ENCODE peak calls at places on chromosomes 6 and 20, in eight cellular contexts. Q, P, R, Y, T, N, C and J are unnamed samples.

GRCh38 chr20:19958243-19958642 is 58.9 kb upstream of the NAA20 start:
- DNase-seq in T (no peak), R (no peak), N (peak), P (no peak), Q (no peak), Y (no peak), C (no peak), J (no peak)

GRCh38 chr20:34301587-34302311 is 1.4 kb downstream of the AHCY start:
- DNase-seq in P (no peak), C (no peak), N (no peak), Q (no peak), R (no peak), Y (no peak), T (no peak), J (no peak)

GRCh38 chr6:170152989-170153388 is 137.9 kb downstream of the DLL1 start:
- DNase-seq in Y (no peak), C (peak), Q (no peak), P (no peak), T (peak), R (peak), N (no peak), J (no peak)

GRCh38 chr20:62149532-62150235 is 6.1 kb downstream of the SS18L1 start:
- DNase-seq in N (peak), R (no peak), T (peak), P (no peak), Q (no peak), Y (no peak), C (no peak), J (peak)

GRCh38 chr20:44222027-44222426 is 11.5 kb upstream of the OSER1 start:
- DNase-seq in R (no peak), Y (no peak), N (no peak), T (no peak), Q (no peak), P (no peak), C (no peak), J (no peak)

GRCh38 chr20:25984933-25985332 is 288.3 kb upstream of the ZNF337 start:
- DNase-seq in C (peak), R (peak), Q (no peak), N (no peak), T (no peak), P (peak), Y (peak), J (no peak)

GRCh38 chr6:2643935-2644539 is 106.7 kb downstream of the MYLK4 start:
- DNase-seq in T (no peak), N (no peak), Q (no peak), Y (no peak), C (no peak), R (no peak), P (no peak), J (no peak)

GRCh38 chr20:46021361-46022359 is 7.4 kb upstream of the SLC12A5 start:
- DNase-seq in T (peak), R (no peak), Y (no peak), N (no peak), P (peak), Q (no peak), C (peak), J (peak)

GRCh38 chr6:114543696-114544095 is 200.9 kb upstream of the HS3ST5 start:
- DNase-seq in C (no peak), R (no peak), P (no peak), T (peak), N (no peak), Q (no peak), Y (no peak), J (no peak)

GRCh38 chr6:34093206-34093605 is 52.7 kb downstream of the GRM4 start:
- DNase-seq in N (no peak), R (no peak), C (no peak), T (no peak), Q (no peak), P (no peak), Y (no peak), J (no peak)

GRCh38 chr6:22873531-22874136 is 304.3 kb downstream of the HDGFL1 start:
- DNase-seq in T (no peak), Y (no peak), C (no peak), Q (no peak), N (no peak), R (peak), P (no peak), J (no peak)

GRCh38 chr6:170291271-170292110 is 613 bp upstream of the DLL1 start:
- DNase-seq in Y (peak), Q (no peak), N (no peak), T (peak), R (peak), P (peak), C (no peak), J (peak)

GRCh38 chr6:112443666-112444065 is 96.5 kb downstream of the RFPL4B start:
- DNase-seq in C (peak), Q (no peak), T (no peak), N (no peak), Y (no peak), P (peak), R (peak), J (no peak)

GRCh38 chr6:98823845-98824162 is 10.6 kb upstream of the POU3F2 start:
- DNase-seq in C (no peak), Q (no peak), N (no peak), P (no peak), Y (no peak), T (no peak), R (no peak), J (no peak)

GRCh38 chr6:42451146-42451594 is 556 bp downstream of the TRERF1 start:
- DNase-seq in N (no peak), Y (no peak), P (no peak), Q (no peak), R (no peak), C (no peak), T (no peak), J (no peak)

GRCh38 chr6:113299526-113299925 is 557.6 kb upstream of the MARCKS start:
- DNase-seq in P (no peak), R (no peak), T (no peak), Q (no peak), C (no peak), N (no peak), Y (no peak), J (no peak)

GRCh38 chr6:36779227-36779626 is 60.0 kb downstream of the CPNE5 start:
- DNase-seq in P (no peak), R (no peak), Y (no peak), C (no peak), T (no peak), Q (no peak), N (no peak), J (no peak)

GRCh38 chr20:1301031-1301529 is 27.9 kb downstream of the SDCBP2 start:
- DNase-seq in C (no peak), R (no peak), Y (no peak), T (peak), Q (no peak), P (no peak), N (peak), J (no peak)

GRCh38 chr6:13924949-13925881 is at the start of gene RNF182:
- DNase-seq in Y (no peak), R (no peak), Q (no peak), C (no peak), T (peak), P (no peak), N (no peak), J (no peak)

GRCh38 chr6:33912177-33912576 is 108.4 kb upstream of the MLN start:
- DNase-seq in N (no peak), P (no peak), Q (no peak), R (peak), T (no peak), Y (no peak), C (no peak), J (no peak)

GRCh38 chr20:36385503-36385902 is 79.4 kb downstream of the DLGAP4 start:
- DNase-seq in P (no peak), R (no peak), N (no peak), C (no peak), Y (no peak), Q (no peak), T (no peak), J (peak)

GRCh38 chr6:90403489-90404381 is 107.1 kb upstream of the BACH2 start:
- DNase-seq in Y (peak), Q (no peak), T (peak), C (no peak), R (peak), P (no peak), N (no peak), J (no peak)

GRCh38 chr6:21949211-21949801 is 347.5 kb downstream of the PRL start:
- DNase-seq in T (no peak), N (no peak), C (no peak), P (no peak), R (no peak), Y (no peak), Q (no peak), J (no peak)

GRCh38 chr6:136037246-136037884 is 185.9 kb downstream of the PDE7B start:
- DNase-seq in R (no peak), Q (no peak), C (no peak), N (no peak), Y (no peak), T (no peak), P (no peak), J (no peak)

GRCh38 chr6:163687075-163687474 is 272.6 kb downstream of the QKI start:
- DNase-seq in R (no peak), N (no peak), Y (no peak), Q (no peak), P (no peak), T (no peak), C (no peak), J (no peak)

GRCh38 chr6:68080074-68080473 is 555.0 kb upstream of the ADGRB3 start:
- DNase-seq in C (no peak), T (no peak), Y (no peak), P (no peak), N (no peak), R (no peak), Q (no peak), J (no peak)

GRCh38 chr20:38342196-38342595 is 4.1 kb upstream of the LBP start:
- DNase-seq in R (no peak), P (no peak), Y (no peak), T (no peak), Q (no peak), N (no peak), C (no peak), J (no peak)

GRCh38 chr20:48770700-48771099 is 57.1 kb downstream of the PREX1 start:
- DNase-seq in R (no peak), P (no peak), T (peak), N (no peak), Y (no peak), C (no peak), Q (no peak), J (no peak)

GRCh38 chr20:18103497-18103896 is 34.2 kb upstream of the KAT14 start:
- DNase-seq in T (peak), R (no peak), C (no peak), N (no peak), P (no peak), Q (no peak), Y (no peak), J (no peak)

GRCh38 chr20:23659989-23660837 is 22.5 kb upstream of the CST3 start:
- DNase-seq in N (no peak), Q (no peak), Y (no peak), C (no peak), T (no peak), R (no peak), P (no peak), J (no peak)

GRCh38 chr6:99605074-99605726 is 1.4 kb upstream of the PRDM13 start:
- DNase-seq in C (no peak), N (no peak), T (peak), R (no peak), Q (no peak), P (no peak), Y (no peak), J (no peak)

GRCh38 chr20:52494244-52494643 is 302.7 kb upstream of the ZFP64 start:
- DNase-seq in R (peak), Y (peak), T (no peak), N (peak), C (no peak), P (no peak), Q (no peak), J (no peak)

GRCh38 chr6:73249998-73250397 is 13.0 kb downstream of the KHDC1 start:
- DNase-seq in Y (no peak), N (no peak), P (no peak), Q (no peak), R (no peak), T (no peak), C (no peak), J (no peak)
- H3K27ac ChIP-seq in Y (no peak), N (no peak), P (no peak), Q (no peak), R (no peak), T (no peak), C (no peak), J (no peak)

DNA sequence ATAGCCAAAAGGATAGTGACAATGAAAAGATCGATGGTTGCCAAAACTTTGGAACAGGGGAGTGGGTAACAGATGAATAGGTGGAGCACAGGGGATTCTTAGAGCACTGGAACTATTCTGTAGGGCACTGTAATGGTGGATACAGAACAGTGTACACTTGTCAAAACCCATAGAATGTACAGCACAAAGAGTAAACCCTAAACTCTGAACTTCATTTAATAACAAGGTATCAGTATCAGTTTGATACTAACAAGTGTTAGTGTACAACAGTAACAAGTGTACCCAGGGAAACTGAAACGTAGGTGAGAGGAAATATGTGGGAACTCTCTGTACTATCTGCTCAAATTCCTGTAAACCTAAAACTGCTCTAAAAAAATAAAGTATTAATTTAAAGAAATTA is 179.2 kb downstream of the HACE1 start:
- DNase-seq in N (no peak), R (no peak), P (no peak), Y (no peak), C (no peak), T (no peak), Q (no peak), J (no peak)
- H3K27ac ChIP-seq in N (no peak), R (no peak), P (no peak), Y (no peak), C (no peak), T (no peak), Q (no peak), J (no peak)

DNA sequence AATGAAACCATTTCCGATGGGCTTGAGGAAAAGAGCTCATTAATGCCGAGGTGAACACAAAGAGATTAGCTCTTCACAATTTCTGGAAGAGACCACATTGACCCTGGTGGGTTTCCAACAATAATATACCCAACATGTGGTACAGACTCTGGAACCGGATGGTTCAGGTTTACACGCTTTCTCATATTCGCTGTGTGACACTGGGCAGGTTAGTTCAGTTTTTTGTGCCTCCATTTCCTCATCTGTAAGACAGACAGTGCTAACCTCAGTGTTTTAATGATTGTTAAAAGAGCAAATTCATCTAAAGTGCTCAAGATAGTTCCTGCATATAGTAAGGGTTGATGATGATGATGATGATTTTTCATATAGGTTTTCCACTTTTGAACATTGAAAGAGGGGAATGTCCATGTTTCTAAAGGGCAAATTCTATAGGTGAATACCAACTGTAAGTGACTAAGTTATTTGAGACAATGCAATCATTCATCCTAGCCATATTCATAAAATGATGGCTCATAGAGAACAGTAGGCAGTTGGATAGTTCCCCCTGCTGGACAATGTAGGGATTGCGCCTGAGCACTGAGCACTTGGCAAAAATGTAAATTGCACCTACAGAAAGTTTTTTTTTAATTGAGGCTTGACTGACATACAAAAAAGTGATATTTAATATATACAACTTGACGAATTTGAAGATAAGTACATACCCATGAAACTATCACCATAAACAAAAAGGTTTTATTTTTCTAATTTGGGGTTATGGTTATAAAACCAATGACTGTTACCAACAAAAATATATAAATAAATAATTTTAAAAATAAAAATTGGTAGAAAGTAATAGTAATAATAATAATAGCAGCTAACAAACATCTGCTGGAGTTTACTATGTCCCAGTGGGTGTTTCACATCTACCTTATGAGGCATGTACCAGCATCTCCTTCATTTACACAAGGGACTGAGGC is 2.1 kb upstream of the PERP start:
- DNase-seq in R (peak), N (no peak), T (peak), Q (peak), C (peak), Y (peak), P (peak), J (no peak)
- H3K27ac ChIP-seq in R (no peak), N (peak), T (no peak), Q (no peak), C (no peak), Y (no peak), P (no peak), J (no peak)

GRCh38 chr6:19983374-19983773 is 146.2 kb downstream of the ID4 start:
- DNase-seq in C (no peak), R (no peak), Q (no peak), P (no peak), N (no peak), Y (no peak), T (no peak), J (no peak)

DNA sequence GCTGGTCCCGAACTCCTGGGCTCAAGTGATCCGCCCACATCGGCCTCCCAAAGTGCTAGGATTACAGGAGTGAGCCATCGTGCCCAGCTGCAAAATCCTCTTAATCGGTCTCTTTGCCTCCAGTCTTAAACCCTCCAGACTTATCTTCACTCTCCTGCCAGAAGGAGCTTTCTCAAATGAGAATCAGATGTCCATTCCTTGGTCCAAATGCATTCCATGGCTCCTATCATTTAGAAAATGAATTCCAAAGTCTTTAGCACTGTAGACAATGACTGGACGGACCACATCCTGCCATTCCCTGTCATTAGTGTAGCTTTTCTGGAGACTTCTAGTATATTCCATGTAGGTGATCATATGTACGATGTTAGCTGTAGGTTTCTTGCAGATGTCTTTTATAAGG is 141.9 kb downstream of the ID4 start:
- DNase-seq in P (no peak), T (no peak), Q (no peak), Y (no peak), R (no peak), C (no peak), N (no peak), J (no peak)
- H3K27ac ChIP-seq in P (no peak), T (no peak), Q (no peak), Y (no peak), R (no peak), C (no peak), N (no peak), J (no peak)

GRCh38 chr6:66965227-66965626 is 1258.2 kb upstream of the EYS start:
- DNase-seq in C (no peak), Y (no peak), N (no peak), R (no peak), Q (peak), P (no peak), T (no peak), J (no peak)

GRCh38 chr6:66970373-66970772 is 1263.3 kb upstream of the EYS start:
- DNase-seq in T (no peak), C (no peak), P (no peak), Q (no peak), R (no peak), N (no peak), Y (no peak), J (no peak)
- H3K27ac ChIP-seq in T (no peak), C (no peak), P (no peak), Q (no peak), R (no peak), N (no peak), Y (no peak), J (no peak)

DNA sequence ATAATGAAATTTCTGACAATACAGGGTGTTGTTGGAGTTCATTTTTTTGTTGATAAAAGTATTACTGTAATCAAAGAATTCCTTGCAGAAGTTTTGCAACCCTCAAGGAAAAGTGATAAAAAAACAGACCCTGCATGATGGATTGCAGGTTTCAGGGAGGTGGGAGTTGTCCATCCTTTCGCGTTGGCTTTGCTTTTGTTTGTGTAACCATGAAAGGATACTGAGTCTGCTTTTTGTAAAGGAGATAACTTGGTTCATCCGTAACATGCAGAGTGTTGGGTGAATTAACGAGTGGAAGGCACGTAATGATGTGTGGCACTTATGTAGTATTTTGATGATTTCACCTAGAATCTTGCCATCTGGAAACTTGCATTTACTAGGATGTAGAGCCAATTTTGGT is 23.6 kb downstream of the FOXO3 start:
- DNase-seq in T (no peak), Y (no peak), P (no peak), N (no peak), R (no peak), C (no peak), Q (no peak), J (no peak)
- H3K27ac ChIP-seq in T (no peak), Y (no peak), P (no peak), N (no peak), R (peak), C (no peak), Q (no peak), J (no peak)